ENCODE peak calls at places on chromosomes 11 and 22, in nine cellular contexts. E is SK-N-SH, N is stomach, I is HepG2, B is K562, J is A549, V is transverse colon, L is ovary, H is tibial nerve. Y is an unnamed sample.
A peak's percentile ranks its signal among the peaks of the same experiment; 100 is the strongest.

GRCh38 chr11:33699515-33700424 is 856 bp downstream of the C11orf91 start:
- DNase-seq in J (no peak), L (peak; percentile 76), H (no peak), V (peak; percentile 79), E (no peak), I (peak; percentile 94), N (peak; percentile 35), B (peak; percentile 43), Y (peak; percentile 25)

GRCh38 chr11:79013509-79013908 is 427.3 kb downstream of the TENM4 start:
- DNase-seq in V (no peak), L (no peak), N (no peak), H (no peak), B (no peak), J (no peak), E (no peak), I (no peak), Y (peak; percentile 19)

GRCh38 chr11:28730336-28730735 is 622.1 kb downstream of the METTL15 start:
- DNase-seq in E (no peak), J (no peak), V (no peak), L (no peak), N (no peak), I (no peak), H (no peak), B (no peak), Y (no peak)

GRCh38 chr22:32255726-32256125 is 579 bp upstream of the SLC5A4 start:
- DNase-seq in B (no peak), L (no peak), H (no peak), J (no peak), E (no peak), N (no peak), V (no peak), I (no peak), Y (no peak)

GRCh38 chr22:18000441-18001039 is 23.8 kb downstream of the MICAL3 start:
- DNase-seq in L (peak; percentile 47), I (no peak), V (peak; percentile 36), N (no peak), E (peak; percentile 74), H (no peak), J (no peak), B (no peak), Y (peak; percentile 87)

GRCh38 chr11:19975414-19975990 is 184.8 kb downstream of the DBX1 start:
- DNase-seq in V (no peak), N (no peak), H (no peak), L (no peak), B (no peak), I (no peak), J (no peak), E (no peak), Y (no peak)

GRCh38 chr11:36376888-36377758 is 81.0 kb downstream of the PRR5L start:
- DNase-seq in V (peak; percentile 78), B (no peak), L (peak; percentile 34), I (no peak), N (peak; percentile 43), E (peak; percentile 79), H (no peak), J (peak; percentile 52), Y (no peak)

GRCh38 chr11:130040281-130040940 is 29.3 kb upstream of the APLP2 start:
- DNase-seq in E (no peak), V (no peak), I (no peak), B (no peak), J (no peak), L (no peak), H (no peak), N (no peak), Y (peak; percentile 75)

GRCh38 chr11:121048464-121049233 is 24.7 kb downstream of the TBCEL start:
- DNase-seq in V (no peak), N (no peak), H (no peak), L (no peak), I (no peak), J (no peak), B (no peak), E (no peak), Y (no peak)

GRCh38 chr22:30047364-30047738 is 32.9 kb upstream of the HORMAD2 start:
- DNase-seq in E (no peak), V (no peak), J (no peak), N (no peak), B (no peak), I (no peak), L (no peak), H (no peak), Y (no peak)

GRCh38 chr22:29205598-29206371 is at the start of gene EMID1:
- DNase-seq in V (peak; percentile 47), H (no peak), I (no peak), N (peak; percentile 61), L (peak; percentile 54), J (no peak), B (peak; percentile 90), E (peak; percentile 90), Y (peak; percentile 90)

GRCh38 chr22:48331266-48331665 is 1496.4 kb downstream of the BRD1 start:
- DNase-seq in E (no peak), N (no peak), I (no peak), L (no peak), V (no peak), B (no peak), J (no peak), H (no peak), Y (no peak)

GRCh38 chr11:73240190-73240781 is 22.2 kb downstream of the P2RY2 start:
- DNase-seq in J (no peak), N (no peak), E (no peak), I (no peak), L (peak; percentile 22), B (no peak), V (no peak), H (no peak), Y (peak; percentile 62)

GRCh38 chr11:87228820-87229219 is 191.1 kb downstream of the TMEM135 start:
- DNase-seq in N (no peak), E (no peak), H (no peak), J (no peak), L (no peak), V (no peak), B (no peak), I (no peak), Y (no peak)

GRCh38 chr22:31646186-31647019 is 15.6 kb downstream of the PISD start:
- DNase-seq in N (no peak), V (no peak), E (no peak), I (peak; percentile 87), B (no peak), L (no peak), J (peak; percentile 34), H (no peak), Y (no peak)

GRCh38 chr11:17859552-17859951 is 125.0 kb downstream of the KCNC1 start:
- DNase-seq in B (no peak), E (no peak), V (no peak), N (no peak), L (no peak), H (no peak), J (no peak), I (no peak), Y (no peak)

GRCh38 chr11:124113890-124114289 is 1.4 kb upstream of the VWA5A start:
- DNase-seq in H (no peak), E (no peak), I (no peak), B (no peak), L (no peak), J (no peak), N (no peak), V (peak; percentile 63), Y (no peak)

GRCh38 chr11:9180784-9181183 is 84.4 kb downstream of the DENND5A start:
- DNase-seq in L (no peak), J (no peak), E (no peak), V (no peak), B (no peak), N (no peak), I (no peak), H (no peak), Y (no peak)

DNA sequence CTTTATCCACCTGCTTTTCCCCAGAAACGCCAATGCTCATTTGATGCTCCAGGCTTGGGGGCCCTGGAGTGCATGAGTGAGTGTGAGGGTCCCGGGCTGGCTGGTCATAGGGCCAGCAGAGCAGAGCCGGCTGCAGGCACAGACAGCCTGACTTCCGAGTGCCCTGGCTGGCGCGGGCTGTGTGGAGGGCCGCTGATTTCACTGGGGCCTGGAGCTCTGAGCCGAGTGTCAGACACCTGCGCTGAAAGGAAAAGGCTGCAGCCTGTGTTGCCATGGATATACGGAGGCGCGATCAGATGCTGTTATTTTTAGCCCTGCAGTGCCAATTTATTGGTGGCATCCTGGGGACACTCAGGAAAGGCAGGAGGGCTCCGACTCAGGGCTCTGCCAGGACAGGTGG is 87.6 kb downstream of the ST3GAL4 start:
- DNase-seq in N (no peak), V (no peak), B (no peak), I (no peak), E (peak; percentile 74), L (no peak), H (no peak), J (no peak), Y (no peak)
- TF ChIP-seq EP300 in N (no peak), V (no peak), B (no peak), I (no peak), E (no peak), L (no peak), H (no peak), J (no peak), Y (no peak)

GRCh38 chr22:49466926-49467590 is 360.6 kb downstream of the BRD1 start:
- DNase-seq in V (no peak), N (no peak), J (no peak), I (no peak), L (no peak), B (no peak), E (no peak), H (no peak), Y (no peak)
- TF ChIP-seq EP300 in V (no peak), N (no peak), J (no peak), I (no peak), L (no peak), B (no peak), E (no peak), H (no peak), Y (no peak)

DNA sequence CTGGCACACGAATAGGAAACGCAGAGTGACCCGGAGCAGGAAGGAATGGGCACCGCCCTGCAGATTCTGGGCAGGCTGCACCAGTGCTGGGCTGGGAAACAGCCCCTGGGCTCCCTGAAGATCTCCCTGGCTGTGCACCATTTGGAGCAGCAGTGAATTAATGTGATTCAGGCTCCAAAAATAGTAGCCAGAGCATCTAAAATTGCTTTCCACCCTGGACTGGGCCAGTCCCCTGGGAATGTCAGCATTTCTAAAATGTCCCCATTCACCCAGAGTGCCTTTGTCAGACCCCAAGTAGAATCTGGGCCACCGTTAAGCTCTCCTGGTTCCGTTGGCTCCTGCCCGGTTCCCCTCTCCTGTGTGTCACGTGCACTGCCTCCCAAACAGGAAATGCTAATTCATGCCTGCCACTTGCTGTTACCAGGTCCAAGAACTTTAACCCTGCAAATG is 18.5 kb downstream of the IRAG1 start:
- DNase-seq in J (no peak), H (peak; percentile 39), V (no peak), E (no peak), L (no peak), I (no peak), N (no peak), B (no peak), Y (peak; percentile 15)
- TF ChIP-seq EP300 in J (no peak), H (no peak), V (no peak), E (no peak), L (no peak), I (no peak), N (no peak), B (no peak), Y (no peak)

GRCh38 chr11:35227551-35228341 is 88.8 kb downstream of the CD44 start:
- DNase-seq in I (no peak), E (no peak), V (no peak), H (no peak), L (no peak), N (no peak), J (no peak), B (no peak), Y (no peak)

GRCh38 chr11:35218956-35219355 is 80.0 kb downstream of the CD44 start:
- DNase-seq in E (no peak), I (no peak), N (no peak), B (no peak), V (no peak), L (no peak), J (no peak), H (no peak), Y (no peak)

GRCh38 chr11:35223429-35223828 is 84.5 kb downstream of the CD44 start:
- DNase-seq in V (no peak), J (no peak), N (no peak), L (no peak), I (no peak), H (no peak), E (peak; percentile 81), B (no peak), Y (no peak)
- TF ChIP-seq EP300 in V (no peak), J (no peak), N (no peak), L (no peak), I (no peak), H (no peak), E (peak; percentile 81), B (no peak), Y (no peak)